ENCODE peak calls at places on chromosome 14, in four cellular contexts. One of them, this sample, is unnamed. For H3K27me3, the result is how much of the 10 kb centered on the place peaks cover.

GRCh38 chr14:100384819-100385813 is 62.0 kb downstream of the SLC25A47 start:
- DNase-seq in cardiac muscle cell: peak
- DNase-seq in lower lobe of right lung: no peak
- DNase-seq in dorsolateral prefrontal cortex: no peak
- DNase-seq in this sample: no peak

GRCh38 chr14:102323102-102323501 is 3.6 kb downstream of the ZNF839 start:
- DNase-seq in dorsolateral prefrontal cortex: peak
- DNase-seq in cardiac muscle cell: peak
- DNase-seq in lower lobe of right lung: peak
- DNase-seq in this sample: no peak

GRCh38 chr14:68779761-68780323 is 13.0 kb downstream of the ZFP36L1 start:
- DNase-seq in dorsolateral prefrontal cortex: no peak
- DNase-seq in lower lobe of right lung: no peak
- DNase-seq in cardiac muscle cell: peak
- DNase-seq in this sample: no peak

GRCh38 chr14:105420976-105421674 is 1.5 kb downstream of the MTA1 start:
- DNase-seq in lower lobe of right lung: no peak
- DNase-seq in dorsolateral prefrontal cortex: no peak
- DNase-seq in cardiac muscle cell: no peak
- DNase-seq in this sample: no peak

GRCh38 chr14:65335548-65335947 is 77.0 kb upstream of the FUT8 start:
- DNase-seq in dorsolateral prefrontal cortex: no peak
- DNase-seq in lower lobe of right lung: no peak
- DNase-seq in cardiac muscle cell: no peak
- DNase-seq in this sample: no peak

GRCh38 chr14:59125156-59125555 is 63.3 kb upstream of the DAAM1 start:
- DNase-seq in dorsolateral prefrontal cortex: no peak
- DNase-seq in lower lobe of right lung: no peak
- DNase-seq in cardiac muscle cell: no peak
- DNase-seq in this sample: no peak

GRCh38 chr14:61355892-61356325 is 34.5 kb downstream of the PRKCH start:
- DNase-seq in cardiac muscle cell: peak
- DNase-seq in lower lobe of right lung: peak
- DNase-seq in dorsolateral prefrontal cortex: no peak
- DNase-seq in this sample: no peak

GRCh38 chr14:21455592-21455911 is 371 bp downstream of the CHD8 start:
- DNase-seq in lower lobe of right lung: no peak
- DNase-seq in cardiac muscle cell: peak
- DNase-seq in dorsolateral prefrontal cortex: no peak
- DNase-seq in this sample: no peak

GRCh38 chr14:24853446-24853845 is 196.5 kb downstream of the STXBP6 start:
- DNase-seq in lower lobe of right lung: no peak
- DNase-seq in dorsolateral prefrontal cortex: no peak
- DNase-seq in cardiac muscle cell: no peak
- DNase-seq in this sample: no peak

GRCh38 chr14:103185051-103186027 is 62.1 kb downstream of the TNFAIP2 start:
- DNase-seq in cardiac muscle cell: peak
- DNase-seq in lower lobe of right lung: no peak
- DNase-seq in dorsolateral prefrontal cortex: no peak
- DNase-seq in this sample: no peak

GRCh38 chr14:105562713-105563346 is 36.4 kb downstream of the TMEM121 start:
- DNase-seq in cardiac muscle cell: no peak
- DNase-seq in lower lobe of right lung: no peak
- DNase-seq in dorsolateral prefrontal cortex: no peak
- DNase-seq in this sample: no peak

GRCh38 chr14:54252072-54252730 is 144.6 kb upstream of the CDKN3 start:
- DNase-seq in dorsolateral prefrontal cortex: no peak
- DNase-seq in lower lobe of right lung: no peak
- DNase-seq in cardiac muscle cell: peak
- DNase-seq in this sample: no peak

GRCh38 chr14:50403433-50403832 is 6.8 kb upstream of the CDKL1 start:
- DNase-seq in dorsolateral prefrontal cortex: no peak
- DNase-seq in cardiac muscle cell: peak
- DNase-seq in lower lobe of right lung: no peak
- DNase-seq in this sample: no peak

GRCh38 chr14:75383721-75384120 is 44.1 kb upstream of the JDP2 start:
- DNase-seq in cardiac muscle cell: no peak
- DNase-seq in lower lobe of right lung: no peak
- DNase-seq in dorsolateral prefrontal cortex: no peak
- DNase-seq in this sample: no peak

GRCh38 chr14:100290607-100291304 is 15.5 kb downstream of the SLC25A29 start:
- DNase-seq in lower lobe of right lung: no peak
- DNase-seq in dorsolateral prefrontal cortex: no peak
- DNase-seq in cardiac muscle cell: no peak
- DNase-seq in this sample: no peak

DNA sequence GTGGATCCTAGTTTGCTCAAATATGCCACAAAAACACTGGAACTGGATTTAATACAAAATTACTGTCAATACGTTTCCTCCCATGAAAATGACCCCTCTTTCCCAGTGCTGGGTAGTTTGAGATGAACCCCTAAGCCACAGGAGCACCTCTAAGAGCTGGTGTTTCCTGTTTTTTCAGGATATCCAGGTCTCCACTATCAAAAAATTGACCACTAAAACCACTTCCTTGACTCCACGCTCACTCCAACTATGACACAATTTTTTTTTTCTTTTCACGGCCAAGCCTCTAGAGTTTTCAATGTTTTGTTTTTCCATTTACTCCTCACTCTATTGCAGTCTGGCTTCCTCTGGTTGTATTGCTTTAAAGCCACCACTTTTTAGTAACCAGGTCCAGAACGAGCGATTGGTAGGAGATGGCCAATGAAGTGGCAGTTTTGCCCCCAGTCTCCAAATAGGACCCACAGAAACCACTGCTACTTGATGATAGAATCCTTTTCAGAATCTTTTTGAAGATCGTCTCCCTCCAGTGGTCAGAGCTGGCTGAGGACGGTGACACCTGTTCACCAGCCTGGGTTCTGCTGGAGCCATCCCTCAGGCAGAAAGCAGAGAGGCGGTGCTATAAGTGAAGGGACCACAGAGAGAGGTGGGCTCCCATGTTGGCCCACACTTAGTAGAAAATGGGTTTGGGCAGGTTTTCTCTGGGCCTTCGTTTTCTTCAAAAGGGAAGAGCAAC is 454.4 kb downstream of the VRK1 start:
- DNase-seq in dorsolateral prefrontal cortex: no peak
- DNase-seq in lower lobe of right lung: no peak
- DNase-seq in cardiac muscle cell: no peak
- DNase-seq in this sample: no peak
- TF ChIP-seq CTCF in dorsolateral prefrontal cortex: no peak
- TF ChIP-seq CTCF in lower lobe of right lung: no peak
- TF ChIP-seq CTCF in cardiac muscle cell: no peak
- TF ChIP-seq CTCF in this sample: no peak

GRCh38 chr14:87084908-87085307 is 908.1 kb downstream of the GALC start:
- DNase-seq in cardiac muscle cell: no peak
- DNase-seq in dorsolateral prefrontal cortex: no peak
- DNase-seq in lower lobe of right lung: no peak
- DNase-seq in this sample: no peak
- H3K27me3 ChIP-seq in cardiac muscle cell: under half
- H3K27me3 ChIP-seq in dorsolateral prefrontal cortex: under half
- H3K27me3 ChIP-seq in lower lobe of right lung: under half
- H3K27me3 ChIP-seq in this sample: under half

GRCh38 chr14:23409475-23409874 is 1.4 kb upstream of the MYH6 start:
- DNase-seq in dorsolateral prefrontal cortex: no peak
- DNase-seq in lower lobe of right lung: no peak
- DNase-seq in cardiac muscle cell: no peak
- DNase-seq in this sample: no peak

GRCh38 chr14:23406244-23406643 is 1.8 kb downstream of the MYH6 start:
- DNase-seq in dorsolateral prefrontal cortex: no peak
- DNase-seq in lower lobe of right lung: no peak
- DNase-seq in cardiac muscle cell: no peak
- DNase-seq in this sample: no peak

GRCh38 chr14:23408307-23408630 is 196 bp upstream of the MYH6 start:
- DNase-seq in cardiac muscle cell: no peak
- DNase-seq in lower lobe of right lung: no peak
- DNase-seq in dorsolateral prefrontal cortex: no peak
- DNase-seq in this sample: no peak

GRCh38 chr14:23406725-23407355 is 1.2 kb downstream of the MYH6 start:
- DNase-seq in dorsolateral prefrontal cortex: no peak
- DNase-seq in cardiac muscle cell: no peak
- DNase-seq in lower lobe of right lung: no peak
- DNase-seq in this sample: no peak

DNA sequence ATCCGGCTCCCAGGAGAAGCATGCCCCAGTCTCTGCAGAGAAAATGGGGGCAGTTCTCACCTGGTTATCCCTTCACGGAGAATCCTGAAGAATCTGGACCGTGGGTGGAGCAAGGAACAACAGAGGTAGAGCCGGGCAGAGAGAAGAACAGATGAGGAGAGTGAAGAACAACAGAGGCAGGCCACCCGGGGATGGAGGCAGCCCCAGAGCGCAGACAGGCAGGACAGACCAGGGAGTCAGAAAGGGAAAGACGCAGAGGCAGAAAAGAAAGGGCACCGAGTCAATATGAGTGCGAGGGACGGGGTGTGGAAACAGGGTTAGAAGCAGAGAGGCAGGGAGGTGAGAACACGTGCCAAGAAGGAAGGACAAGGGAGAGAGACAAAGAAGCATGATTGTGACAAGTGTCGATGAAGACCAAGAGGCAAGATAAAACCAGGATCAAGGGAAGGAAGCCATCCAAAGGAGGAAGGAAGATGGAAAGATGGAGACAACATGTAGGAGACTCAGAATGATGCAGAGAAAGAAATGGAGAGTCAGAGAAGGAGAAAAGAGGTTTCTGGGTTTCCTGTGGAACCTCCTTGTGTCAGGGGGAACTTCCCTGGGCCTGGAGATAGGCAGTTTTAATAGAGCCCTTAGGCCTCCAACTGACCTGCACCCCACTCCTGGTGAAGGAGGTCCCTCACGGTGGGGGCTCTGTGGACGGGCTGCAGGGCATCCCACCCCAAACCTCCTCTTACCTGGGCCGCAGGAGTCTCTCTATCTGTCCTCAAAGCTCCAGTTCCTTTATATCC is at the start of gene MYH6:
- DNase-seq in dorsolateral prefrontal cortex: no peak
- DNase-seq in lower lobe of right lung: peak
- DNase-seq in cardiac muscle cell: no peak
- DNase-seq in this sample: no peak
- H3K27ac ChIP-seq in dorsolateral prefrontal cortex: no peak
- H3K27ac ChIP-seq in lower lobe of right lung: no peak
- H3K27ac ChIP-seq in cardiac muscle cell: peak
- H3K27ac ChIP-seq in this sample: no peak

DNA sequence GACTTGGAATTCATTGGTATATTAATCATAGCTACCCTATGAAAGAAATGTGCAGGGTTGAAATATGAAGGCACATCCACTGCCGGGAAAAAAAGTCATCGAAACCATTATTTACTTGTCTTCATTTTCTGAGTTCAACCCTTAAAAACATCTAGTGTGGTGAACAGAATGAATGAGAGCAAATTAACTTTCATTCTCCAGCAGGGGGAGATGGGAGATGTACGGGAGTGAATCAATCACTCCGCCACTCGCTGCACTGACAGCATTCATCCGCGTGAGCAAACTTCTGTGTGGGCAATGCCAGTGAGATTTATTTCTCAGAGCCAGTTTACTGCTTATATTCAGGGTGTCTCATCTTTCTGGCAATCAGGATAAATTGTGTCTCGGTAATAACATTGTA is 463.5 kb upstream of the MIS18BP1 start:
- DNase-seq in cardiac muscle cell: no peak
- DNase-seq in lower lobe of right lung: no peak
- DNase-seq in dorsolateral prefrontal cortex: no peak
- DNase-seq in this sample: no peak
- TF ChIP-seq CTCF in cardiac muscle cell: no peak
- TF ChIP-seq CTCF in lower lobe of right lung: no peak
- TF ChIP-seq CTCF in dorsolateral prefrontal cortex: no peak
- TF ChIP-seq CTCF in this sample: no peak

DNA sequence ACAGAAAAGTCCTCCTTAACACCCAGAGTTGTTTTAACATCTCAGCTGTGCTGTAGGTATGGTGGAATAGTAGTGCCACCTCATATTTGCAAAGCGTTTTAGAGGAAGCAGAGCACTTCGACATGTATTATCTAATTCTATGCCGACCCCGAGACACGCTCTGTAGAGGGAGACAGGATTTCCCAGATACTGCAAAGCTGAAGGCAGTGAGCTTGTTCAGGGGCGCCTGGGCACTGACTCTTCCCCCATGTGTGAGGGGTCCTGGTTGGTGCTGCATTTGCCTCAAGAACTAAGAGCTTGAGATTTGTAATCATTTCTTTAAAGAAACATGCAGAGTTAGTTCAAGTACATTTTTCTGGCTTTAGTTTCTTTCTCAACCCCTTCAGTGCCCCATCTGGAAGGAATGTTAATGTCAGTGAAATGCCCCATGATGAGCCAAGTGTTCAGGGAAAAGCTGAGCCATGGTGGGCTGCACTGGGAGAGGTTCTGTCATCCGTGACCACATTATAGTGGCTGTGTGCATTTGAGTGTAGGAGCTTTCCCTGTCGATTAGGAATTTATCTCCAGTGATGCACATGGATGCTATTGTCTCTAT is 66.3 kb downstream of the MBIP start:
- DNase-seq in dorsolateral prefrontal cortex: no peak
- DNase-seq in cardiac muscle cell: peak
- DNase-seq in lower lobe of right lung: no peak
- DNase-seq in this sample: no peak
- H3K27me3 ChIP-seq in dorsolateral prefrontal cortex: under half
- H3K27me3 ChIP-seq in cardiac muscle cell: under half
- H3K27me3 ChIP-seq in lower lobe of right lung: under half
- H3K27me3 ChIP-seq in this sample: under half